ENCODE peak calls at places on chromosomes 1 and 21, in six cellular contexts. G is ovary, Y is colonic mucosa, J is aorta, P is breast epithelium, V is fibroblast of lung. U is an unnamed sample. For H3K4me1, the result is how much of the 10 kb centered on the place peaks cover.

GRCh38 chr1:241423541-241424479 is 66.8 kb upstream of the RGS7 start:
- DNase-seq in P (no peak), J (peak), V (peak), Y (no peak), G (no peak), U (peak)

GRCh38 chr1:85349224-85349623 is 72.8 kb upstream of the BCL10 start:
- DNase-seq in V (no peak), J (no peak), Y (no peak), P (no peak), G (no peak), U (no peak)

GRCh38 chr21:33395866-33396265 is 7.3 kb upstream of the IFNGR2 start:
- DNase-seq in P (no peak), G (no peak), J (no peak), Y (no peak), V (peak), U (no peak)

GRCh38 chr1:23561813-23562100 is 2.5 kb upstream of the ID3 start:
- DNase-seq in J (no peak), G (no peak), P (no peak), Y (no peak), V (no peak), U (no peak)

GRCh38 chr1:117013310-117013850 is 11.8 kb downstream of the CD101 start:
- DNase-seq in P (peak), G (no peak), Y (no peak), V (no peak), J (no peak), U (no peak)

GRCh38 chr1:170634819-170635410 is 29.0 kb upstream of the PRRX1 start:
- DNase-seq in Y (no peak), G (no peak), J (no peak), P (no peak), V (no peak), U (no peak)

GRCh38 chr21:45971487-45972352 is 9.8 kb upstream of the COL6A1 start:
- DNase-seq in Y (no peak), G (peak), P (no peak), J (peak), V (peak), U (peak)

GRCh38 chr21:32099812-32100416 is 178.9 kb downstream of the MIS18A start:
- DNase-seq in P (no peak), Y (no peak), J (no peak), V (no peak), G (no peak), U (no peak)

GRCh38 chr1:156310962-156311361 is 11.9 kb upstream of the VHLL start:
- DNase-seq in Y (no peak), P (peak), G (no peak), V (peak), J (no peak), U (no peak)

GRCh38 chr1:46479744-46480350 is 9.8 kb upstream of the DMBX1 start:
- DNase-seq in J (no peak), Y (no peak), G (no peak), P (no peak), V (no peak), U (no peak)

GRCh38 chr1:23020731-23021130 is 1.5 kb downstream of the KDM1A start:
- DNase-seq in J (no peak), Y (no peak), P (no peak), V (peak), G (no peak), U (no peak)

GRCh38 chr1:4655674-4656532 is 1.5 kb downstream of the AJAP1 start:
- DNase-seq in J (peak), Y (no peak), G (peak), V (no peak), P (peak), U (peak)

GRCh38 chr1:203186091-203186445 is 436 bp downstream of the CHI3L1 start:
- DNase-seq in Y (no peak), G (no peak), V (no peak), J (no peak), P (no peak), U (no peak)

GRCh38 chr1:64848136-64848535 is 103.3 kb downstream of the RAVER2 start:
- DNase-seq in J (no peak), V (no peak), P (no peak), G (no peak), Y (no peak), U (no peak)

GRCh38 chr21:36021251-36021837 is 39.0 kb downstream of the SETD4 start:
- DNase-seq in J (no peak), G (no peak), P (no peak), V (no peak), Y (no peak), U (no peak)

GRCh38 chr1:91637539-91637994 is 136.9 kb downstream of the CDC7 start:
- DNase-seq in J (no peak), P (no peak), Y (no peak), V (no peak), G (no peak), U (no peak)

GRCh38 chr1:209434066-209434465 is 149.4 kb upstream of the CAMK1G start:
- DNase-seq in V (no peak), Y (no peak), J (no peak), G (no peak), P (no peak), U (no peak)

GRCh38 chr1:64499966-64500365 is 30.0 kb downstream of the CACHD1 start:
- DNase-seq in V (no peak), P (no peak), J (no peak), G (no peak), Y (no peak), U (no peak)

GRCh38 chr1:21491483-21492170 is 17.6 kb upstream of the ALPL start:
- DNase-seq in P (no peak), V (peak), Y (no peak), J (no peak), G (no peak), U (no peak)

GRCh38 chr1:173914366-173914871 is 2.7 kb downstream of the SERPINC1 start:
- DNase-seq in J (no peak), V (peak), P (no peak), Y (peak), G (no peak), U (peak)

GRCh38 chr1:10962483-10962882 is 50.0 kb upstream of the TARDBP start:
- DNase-seq in P (no peak), J (no peak), G (no peak), Y (no peak), V (no peak), U (no peak)

GRCh38 chr1:85444381-85444780 is 20.6 kb downstream of the DDAH1 start:
- DNase-seq in G (no peak), Y (no peak), P (no peak), J (no peak), V (no peak), U (no peak)

GRCh38 chr1:183159960-183160359 is 26.1 kb upstream of the LAMC2 start:
- DNase-seq in J (no peak), Y (peak), P (peak), G (no peak), V (no peak), U (peak)

GRCh38 chr1:228023294-228023639 is 16.5 kb downstream of the WNT3A start:
- DNase-seq in Y (no peak), V (no peak), G (no peak), P (no peak), J (no peak), U (no peak)

GRCh38 chr1:22952694-22953391 is 19.8 kb downstream of the LACTBL1 start:
- DNase-seq in Y (no peak), G (no peak), V (no peak), P (no peak), J (no peak), U (no peak)

GRCh38 chr21:38363684-38364083 is 106.9 kb downstream of the KCNJ15 start:
- DNase-seq in Y (no peak), G (no peak), V (no peak), J (no peak), P (no peak), U (no peak)

GRCh38 chr1:161161652-161162051 is 2.4 kb downstream of the USP21 start:
- DNase-seq in P (no peak), V (no peak), J (no peak), G (no peak), Y (no peak), U (no peak)

GRCh38 chr1:77394166-77394565 is 112.3 kb downstream of the AK5 start:
- DNase-seq in V (no peak), Y (no peak), P (no peak), G (no peak), J (no peak), U (no peak)

GRCh38 chr1:23619299-23620188 is 60.2 kb upstream of the ID3 start:
- DNase-seq in G (no peak), V (no peak), P (peak), Y (peak), J (no peak), U (peak)

GRCh38 chr1:165680303-165680702 is 18.1 kb downstream of the ALDH9A1 start:
- DNase-seq in J (no peak), Y (no peak), V (no peak), P (no peak), G (no peak), U (no peak)

GRCh38 chr21:25103500-25104207 is 503.6 kb downstream of the MRPL39 start:
- DNase-seq in G (no peak), J (no peak), V (peak), Y (no peak), P (no peak), U (no peak)

GRCh38 chr1:182142621-182143020 is 81.1 kb upstream of the ZNF648 start:
- DNase-seq in P (no peak), G (no peak), V (no peak), Y (no peak), J (no peak), U (no peak)

GRCh38 chr1:57272150-57272549 is 151.7 kb downstream of the DAB1 start:
- DNase-seq in P (no peak), J (no peak), G (no peak), Y (no peak), V (no peak), U (no peak)

DNA sequence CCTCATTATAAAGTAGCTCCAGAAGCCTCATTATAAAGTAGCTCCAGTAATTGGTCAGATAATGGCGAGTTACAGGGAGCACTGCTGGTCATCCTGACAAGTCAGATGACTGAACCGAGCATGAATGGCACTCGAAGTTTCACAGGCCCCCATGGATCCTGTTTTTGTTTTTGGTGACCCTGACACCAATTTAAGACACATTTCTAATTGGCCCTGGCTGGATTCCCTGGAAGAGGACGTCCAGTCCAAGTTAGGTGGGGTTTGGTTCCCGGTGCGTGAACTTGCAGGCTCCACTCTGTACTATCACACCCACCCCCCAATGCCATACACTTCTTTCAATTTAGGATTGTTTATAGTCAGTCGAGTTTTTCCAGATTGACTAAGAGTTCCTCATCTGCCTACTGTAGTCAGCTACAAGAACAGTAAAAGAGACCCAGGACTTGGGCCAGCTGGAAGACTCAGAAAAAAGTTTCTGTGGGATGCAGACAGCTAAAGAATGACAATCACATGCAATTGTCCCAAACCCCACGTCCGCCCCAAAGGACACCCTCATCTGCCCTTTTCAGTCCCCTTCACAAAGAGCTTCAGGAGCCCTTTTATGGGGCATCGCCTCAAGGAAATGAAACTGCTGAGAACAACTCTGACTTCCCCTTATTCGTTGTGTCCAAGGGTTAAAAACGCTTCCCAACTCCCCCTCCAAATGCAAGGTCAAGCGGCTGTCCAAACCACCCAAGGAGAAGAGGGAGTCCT is 2.7 kb downstream of the DHRS3 start:
- DNase-seq in V (no peak), G (peak), P (no peak), Y (peak), J (no peak), U (no peak)
- H3K4me3 ChIP-seq in V (peak), G (peak), P (peak), Y (peak), J (peak), U (peak)

GRCh38 chr1:44631647-44632510 is 42.4 kb downstream of the TMEM53 start:
- DNase-seq in J (peak), P (peak), Y (peak), V (peak), G (peak), U (peak)

GRCh38 chr1:44628962-44629756 is 45.1 kb downstream of the TMEM53 start:
- DNase-seq in G (no peak), Y (no peak), J (no peak), P (no peak), V (peak), U (no peak)

GRCh38 chr1:44630116-44630515 is 44.2 kb downstream of the TMEM53 start:
- DNase-seq in J (no peak), P (no peak), Y (no peak), G (no peak), V (no peak), U (no peak)

GRCh38 chr1:44632511-44633072 is 41.7 kb downstream of the TMEM53 start:
- DNase-seq in J (no peak), V (no peak), G (no peak), Y (no peak), P (no peak), U (no peak)

GRCh38 chr1:44631333-44631646 is 43.0 kb downstream of the TMEM53 start:
- DNase-seq in P (no peak), Y (no peak), G (no peak), V (no peak), J (no peak), U (no peak)
- H3K4me1 ChIP-seq in P (under half), Y (under half), G (under half), V (under half), J (under half), U (under half)

GRCh38 chr1:18560692-18561091 is 70.0 kb upstream of the PAX7 start:
- DNase-seq in P (no peak), V (no peak), J (no peak), G (no peak), Y (no peak), U (no peak)

GRCh38 chr1:18556364-18556763 is 74.3 kb upstream of the PAX7 start:
- DNase-seq in P (no peak), J (no peak), Y (no peak), G (no peak), V (peak), U (no peak)

GRCh38 chr1:18555036-18555435 is 74.3 kb downstream of the KLHDC7A start:
- DNase-seq in J (no peak), G (no peak), Y (no peak), P (no peak), V (no peak), U (no peak)

GRCh38 chr1:18554597-18554996 is 73.9 kb downstream of the KLHDC7A start:
- DNase-seq in Y (no peak), V (no peak), P (no peak), J (no peak), G (no peak), U (no peak)

DNA sequence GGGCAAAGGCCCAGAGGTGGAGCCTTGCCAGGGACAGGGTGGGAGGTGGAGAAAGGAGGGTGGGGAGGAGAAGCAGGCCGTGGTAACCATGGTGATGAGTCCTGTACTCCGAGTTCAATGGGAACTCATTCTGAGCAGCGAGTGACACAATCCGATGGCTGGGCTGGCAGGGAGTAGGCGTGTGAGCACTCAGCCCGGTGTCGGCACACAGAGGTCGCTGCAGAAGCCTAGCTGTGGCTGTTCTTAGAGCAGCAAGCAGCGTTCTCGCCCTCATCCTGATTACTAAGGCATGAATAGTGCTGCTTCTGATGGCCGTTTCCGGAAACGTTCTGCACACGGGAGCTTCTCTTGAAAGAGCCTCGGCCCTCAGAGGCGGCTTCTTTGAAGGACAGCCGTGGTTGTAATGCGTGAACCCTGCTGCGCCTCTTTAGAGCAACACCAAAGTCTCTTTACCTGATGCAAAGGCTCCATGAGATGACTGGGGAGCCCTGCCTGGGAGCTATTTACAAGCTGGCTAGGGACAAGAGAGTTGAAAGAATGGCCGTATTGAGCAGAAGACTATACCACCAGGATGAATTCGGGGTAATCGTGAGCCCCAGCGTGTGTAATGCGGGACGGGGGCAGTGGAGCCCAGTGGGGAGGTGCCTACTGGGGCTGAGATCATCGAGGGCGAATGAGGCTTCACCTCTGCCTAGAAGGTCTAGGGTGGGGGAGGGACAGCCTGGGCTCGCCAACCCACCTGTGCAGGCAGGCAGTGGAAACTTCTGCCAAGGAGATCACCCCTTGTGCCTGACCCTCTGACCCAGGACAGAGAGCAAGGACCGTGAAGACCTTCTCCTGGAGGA is 72.8 kb upstream of the PAX7 start:
- DNase-seq in Y (peak), G (no peak), P (no peak), J (no peak), V (no peak), U (no peak)
- H3K4me3 ChIP-seq in Y (no peak), G (no peak), P (no peak), J (no peak), V (no peak), U (no peak)

DNA sequence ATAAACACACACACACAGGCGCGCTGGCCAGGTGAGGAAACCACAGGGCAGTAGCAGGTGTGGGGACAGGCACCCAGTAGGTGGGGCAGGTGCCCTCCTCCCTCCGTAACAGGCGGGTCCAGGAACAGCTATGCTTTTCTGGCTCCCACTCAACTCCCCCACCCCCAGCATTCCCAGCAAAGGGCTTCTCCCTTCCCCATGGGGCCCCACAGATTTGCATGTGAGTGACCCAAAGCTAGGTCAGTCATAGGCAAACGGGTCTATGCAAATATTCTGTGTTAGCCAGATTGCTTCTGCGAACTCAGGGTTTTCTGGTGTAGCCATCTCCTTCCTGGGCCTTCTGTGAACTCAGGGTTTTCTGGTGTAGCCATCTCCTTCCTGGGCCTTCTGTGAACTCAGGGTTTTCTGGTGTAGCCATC is 114.2 kb downstream of the SIK1 start:
- DNase-seq in P (no peak), G (no peak), Y (peak), J (no peak), V (no peak), U (peak)
- H3K4me1 ChIP-seq in P (under half), G (under half), Y (under half), J (under half), V (under half), U (under half)

GRCh38 chr1:54409156-54410142 is 3.3 kb upstream of the SSBP3 start:
- DNase-seq in G (no peak), Y (peak), P (no peak), V (no peak), J (no peak), U (peak)

GRCh38 chr1:54408701-54409066 is 2.5 kb upstream of the SSBP3 start:
- DNase-seq in Y (no peak), J (no peak), P (no peak), V (no peak), G (no peak), U (no peak)

GRCh38 chr1:54406339-54407181 is at the start of gene SSBP3:
- DNase-seq in J (peak), G (peak), V (peak), Y (peak), P (peak), U (peak)

GRCh38 chr1:54407201-54407956 is 1.2 kb upstream of the SSBP3 start:
- DNase-seq in G (peak), Y (peak), J (no peak), V (peak), P (peak), U (peak)

DNA sequence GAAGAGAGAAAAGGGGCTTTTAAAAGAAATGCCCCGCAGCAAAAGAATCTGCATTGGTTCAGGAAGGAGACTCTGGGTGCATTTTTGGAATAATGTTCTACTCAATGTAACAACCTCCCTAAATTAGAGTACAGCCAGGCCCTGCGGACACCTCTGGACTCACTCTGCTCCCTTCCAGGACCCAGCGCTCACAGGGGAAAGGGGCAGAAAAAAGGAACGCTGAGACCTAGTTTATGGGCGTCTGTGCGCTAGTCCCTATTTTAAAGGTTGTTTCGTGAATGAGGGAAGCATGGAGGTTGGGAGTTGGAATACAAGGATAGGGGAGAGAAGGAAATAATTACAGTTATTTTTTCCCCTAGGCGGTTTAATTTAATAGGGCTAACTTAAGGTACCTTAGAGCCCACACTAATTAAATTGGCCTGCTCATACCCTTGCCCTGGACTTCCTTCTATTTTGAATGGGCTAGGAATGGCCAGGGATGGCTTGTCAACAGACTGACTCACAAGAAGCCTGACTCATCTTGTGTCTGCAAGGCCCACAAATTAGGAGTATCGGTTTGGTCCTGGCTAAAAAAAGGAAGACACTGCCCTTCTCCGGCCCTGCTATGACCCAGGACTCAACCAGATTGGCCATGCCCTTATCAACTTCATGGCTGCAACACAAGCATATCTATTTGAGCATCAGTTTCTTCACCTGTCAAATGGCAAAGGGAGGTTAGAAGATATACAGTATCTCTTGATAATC is 1.9 kb upstream of the SSBP3 start:
- DNase-seq in P (peak), V (peak), G (peak), J (no peak), Y (no peak), U (no peak)
- H3K4me3 ChIP-seq in P (no peak), V (no peak), G (no peak), J (no peak), Y (no peak), U (no peak)

U was measured in mucosa of descending colon.